ENCODE peak calls at places on chromosomes 4 and X, in six cellular contexts. T is activated T-cell treated with anti-CD3 and anti-CD28 coated beads for 24 hours; F is activated T-helper 9 cell treated with anti-CD3 and anti-CD28 coated beads, Interleukin-2, amount 50 U/mL, for 16 hours; B is Ammon's horn; N is fibroblast of lung; I is activated CD8-positive, alpha-beta memory T cell treated with anti-CD3 and anti-CD28 coated beads for 48 hours. K is an unnamed sample.

GRCh38 chr4:97953171-97953570 is 190.1 kb downstream of the STPG2 start:
- DNase-seq in I (no peak), N (no peak), B (no peak), F (no peak), T (no peak), K (no peak)

GRCh38 chrX:8849945-8850344 is 48.8 kb upstream of the FAM9A start:
- DNase-seq in I (no peak), B (no peak), F (no peak), T (no peak), N (no peak), K (no peak)

GRCh38 chr4:107098403-107098802 is 62.3 kb upstream of the DKK2 start:
- DNase-seq in I (no peak), T (no peak), B (no peak), N (no peak), F (no peak), K (no peak)

GRCh38 chr4:7802093-7802726 is 137.5 kb downstream of the AFAP1 start:
- DNase-seq in I (peak), B (peak), F (peak), N (peak), T (peak), K (peak)

GRCh38 chrX:39652336-39652735 is 445.4 kb downstream of the BCOR start:
- DNase-seq in F (no peak), I (no peak), B (peak), N (peak), T (peak), K (no peak)

GRCh38 chr4:56288663-56289062 is 98.6 kb downstream of the AASDH start:
- DNase-seq in N (no peak), B (no peak), T (no peak), F (no peak), I (no peak), K (no peak)

GRCh38 chr4:4618846-4619245 is 77.0 kb upstream of the STX18 start:
- DNase-seq in T (no peak), N (no peak), B (no peak), I (no peak), F (no peak), K (no peak)

GRCh38 chr4:38743866-38744265 is 38.9 kb downstream of the TLR10 start:
- DNase-seq in T (no peak), F (no peak), N (no peak), I (no peak), B (peak), K (no peak)

GRCh38 chr4:157221895-157222763 is 1.6 kb downstream of the GRIA2 start:
- DNase-seq in N (no peak), I (no peak), T (no peak), F (no peak), B (peak), K (no peak)